ENCODE peak calls at places on chromosomes 13 and 19, in five cellular contexts. X is IMR-90, O is pancreas, Z is lung, A is breast epithelium. D is an unnamed sample.

GRCh38 chr13:48975101-48975925 is at the start of gene FNDC3A:
- DNase-seq in O (peak; percentile 89), A (peak; percentile 72), X (peak; percentile 64), Z (peak; percentile 56), D (no peak)

GRCh38 chr13:34358811-34359513 is 541.0 kb downstream of the RFC3 start:
- DNase-seq in O (no peak), Z (no peak), A (no peak), X (peak; percentile 72), D (no peak)

GRCh38 chr13:35530147-35530546 is 53.7 kb upstream of the MAB21L1 start:
- DNase-seq in A (no peak), Z (no peak), O (no peak), X (no peak), D (no peak)

GRCh38 chr19:55620410-55620809 is 4.0 kb downstream of the ZNF784 start:
- DNase-seq in A (no peak), X (peak; percentile 21), Z (no peak), O (no peak), D (no peak)

GRCh38 chr13:76982051-76982450 is 9.8 kb upstream of the CLN5 start:
- DNase-seq in X (no peak), O (no peak), A (no peak), Z (no peak), D (no peak)

GRCh38 chr19:33273881-33274662 is 28.3 kb downstream of the CEBPA start:
- DNase-seq in Z (peak; percentile 76), X (peak; percentile 84), O (no peak), A (peak; percentile 65), D (no peak)

GRCh38 chr13:99265162-99265822 is 7.1 kb upstream of the GPR18 start:
- DNase-seq in O (no peak), Z (no peak), A (no peak), X (no peak), D (no peak)

GRCh38 chr19:23116802-23117571 is at the start of gene ZNF730:
- DNase-seq in O (peak; percentile 29), A (peak; percentile 71), Z (no peak), X (peak; percentile 68), D (peak; percentile 39)

GRCh38 chr13:47955836-47956235 is 45.2 kb downstream of the SUCLA2 start:
- DNase-seq in A (no peak), O (no peak), Z (no peak), X (no peak), D (no peak)

GRCh38 chr13:99071211-99071610 is 93.3 kb upstream of the DOCK9 start:
- DNase-seq in A (no peak), Z (no peak), X (no peak), O (no peak), D (no peak)

GRCh38 chr19:12792853-12793289 is 1.6 kb downstream of the JUNB start:
- DNase-seq in A (no peak), Z (no peak), O (no peak), X (no peak), D (no peak)

DNA sequence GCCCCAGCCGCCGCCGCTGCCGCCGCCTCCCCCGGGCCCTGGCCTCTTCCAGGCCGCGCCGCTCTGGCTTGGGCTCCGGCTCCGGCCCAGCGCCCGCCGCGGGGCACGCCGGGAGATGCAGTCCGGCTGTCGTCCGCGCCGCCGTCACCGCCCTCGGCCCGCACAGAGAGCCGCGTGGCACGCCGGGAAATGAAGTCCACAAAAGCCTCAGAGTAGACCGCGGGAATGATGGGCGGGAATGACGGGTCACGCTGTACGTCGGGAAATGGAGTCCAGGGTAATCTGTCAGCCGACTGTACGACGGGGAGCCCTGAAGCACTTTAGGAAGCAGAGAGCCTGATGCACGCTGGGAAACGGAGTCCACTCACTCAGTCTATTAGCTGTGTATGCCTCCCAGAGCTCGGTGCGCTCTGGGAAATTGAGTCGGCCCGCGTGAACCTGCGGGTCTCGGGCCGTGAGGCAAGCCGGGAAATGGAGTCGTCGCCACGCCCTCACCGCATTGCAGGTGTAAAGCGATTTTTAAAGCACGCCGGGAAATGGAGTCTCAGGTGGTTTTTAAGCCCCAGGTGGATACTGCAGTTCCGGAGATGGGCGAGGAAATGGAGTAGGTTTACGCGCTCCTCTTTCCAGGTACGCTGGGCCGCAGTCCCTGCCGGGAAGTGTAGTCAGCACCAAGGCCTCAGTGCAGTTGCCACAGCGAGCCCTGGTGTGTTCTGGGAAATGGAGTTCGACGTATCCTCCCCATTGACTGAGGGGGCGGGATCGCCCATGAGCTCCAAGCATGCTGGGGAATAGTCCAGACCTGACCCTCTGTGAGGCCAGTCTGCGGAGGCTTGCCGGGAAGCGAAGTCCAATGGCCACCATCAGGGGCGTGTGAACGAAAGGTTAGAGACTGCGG is at the start of gene GSK3A:
- DNase-seq in Z (peak; percentile 98), A (peak; percentile 98), O (peak; percentile 98), X (peak; percentile 99), D (peak; percentile 98)
- TF ChIP-seq CTCF in Z (no peak), A (no peak), O (no peak), X (no peak), D (no peak)

DNA sequence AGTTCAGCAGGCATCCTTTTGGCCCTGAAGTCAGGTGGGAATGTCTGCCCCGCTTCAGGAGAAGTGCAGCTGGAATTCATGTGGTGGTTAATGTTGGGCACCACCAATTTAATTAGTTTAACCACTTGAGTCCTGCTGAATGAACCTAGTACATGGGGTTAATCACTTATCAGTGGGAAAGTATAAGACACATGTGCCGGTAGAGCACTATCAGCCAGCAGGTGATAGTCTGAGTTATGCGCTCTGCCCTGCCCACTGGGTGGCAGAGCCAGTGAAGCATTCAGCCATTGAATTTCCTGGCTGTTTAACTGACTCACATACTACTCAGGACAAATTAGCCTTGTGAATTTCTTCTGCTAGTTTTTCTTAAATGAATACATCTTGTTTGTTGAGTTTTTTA is 789.7 kb upstream of the PRR20A start:
- DNase-seq in O (no peak), X (no peak), Z (no peak), A (no peak), D (no peak)
- H3K4me1 ChIP-seq in O (no peaks in the 10 kb centered on the region), X (no peaks in the 10 kb centered on the region), Z (no peaks in the 10 kb centered on the region), A (no peaks in the 10 kb centered on the region), D (no peaks in the 10 kb centered on the region)

GRCh38 chr19:41624515-41624914 is 2.4 kb downstream of the CEACAM4 start:
- DNase-seq in X (no peak), A (no peak), Z (no peak), O (no peak), D (no peak)

GRCh38 chr19:41621654-41622053 is 5.2 kb downstream of the CEACAM4 start:
- DNase-seq in Z (no peak), A (no peak), X (no peak), O (no peak), D (no peak)

GRCh38 chr19:41626278-41626677 is 596 bp downstream of the CEACAM4 start:
- DNase-seq in X (no peak), Z (no peak), A (no peak), O (no peak), D (no peak)

GRCh38 chr19:41620171-41620570 is 6.7 kb downstream of the CEACAM4 start:
- DNase-seq in A (no peak), X (no peak), Z (no peak), O (no peak), D (no peak)

GRCh38 chr19:41623360-41623759 is 3.5 kb downstream of the CEACAM4 start:
- DNase-seq in O (no peak), A (no peak), Z (no peak), X (no peak), D (no peak)
- TF ChIP-seq CTCF in O (no peak), A (no peak), Z (no peak), X (no peak), D (no peak)

GRCh38 chr19:46863818-46864629 is 3.2 kb downstream of the ARHGAP35 start:
- DNase-seq in A (peak; percentile 68), O (no peak), X (peak; percentile 61), Z (peak; percentile 81), D (peak; percentile 77)
- H3K4me1 ChIP-seq in A (peaks cover 19% of the 10 kb centered on the region), O (peaks cover 13% of the 10 kb centered on the region), X (peaks cover 23% of the 10 kb centered on the region), Z (peaks cover 18% of the 10 kb centered on the region), D (peaks cover 50% of the 10 kb centered on the region)

GRCh38 chr13:113610266-113610665 is 25.7 kb downstream of the TFDP1 start:
- DNase-seq in O (peak; percentile 24), A (no peak), X (no peak), Z (no peak), D (no peak)
- TF ChIP-seq CTCF in O (no peak), A (no peak), X (no peak), Z (no peak), D (no peak)

GRCh38 chr19:8209111-8209964 is at the start of gene CERS4:
- DNase-seq in Z (peak; percentile 77), X (peak; percentile 20), O (peak; percentile 94), A (peak; percentile 76), D (no peak)

GRCh38 chr19:8208710-8209110 is 460 bp upstream of the CERS4 start:
- DNase-seq in Z (peak; percentile 71), A (peak; percentile 73), O (no peak), X (no peak), D (no peak)

GRCh38 chr19:8204961-8205360 is 4.2 kb upstream of the CERS4 start:
- DNase-seq in A (peak; percentile 83), O (peak; percentile 94), Z (no peak), X (no peak), D (no peak)

GRCh38 chr19:8208119-8208709 is 956 bp upstream of the CERS4 start:
- DNase-seq in A (no peak), Z (no peak), O (no peak), X (no peak), D (no peak)

DNA sequence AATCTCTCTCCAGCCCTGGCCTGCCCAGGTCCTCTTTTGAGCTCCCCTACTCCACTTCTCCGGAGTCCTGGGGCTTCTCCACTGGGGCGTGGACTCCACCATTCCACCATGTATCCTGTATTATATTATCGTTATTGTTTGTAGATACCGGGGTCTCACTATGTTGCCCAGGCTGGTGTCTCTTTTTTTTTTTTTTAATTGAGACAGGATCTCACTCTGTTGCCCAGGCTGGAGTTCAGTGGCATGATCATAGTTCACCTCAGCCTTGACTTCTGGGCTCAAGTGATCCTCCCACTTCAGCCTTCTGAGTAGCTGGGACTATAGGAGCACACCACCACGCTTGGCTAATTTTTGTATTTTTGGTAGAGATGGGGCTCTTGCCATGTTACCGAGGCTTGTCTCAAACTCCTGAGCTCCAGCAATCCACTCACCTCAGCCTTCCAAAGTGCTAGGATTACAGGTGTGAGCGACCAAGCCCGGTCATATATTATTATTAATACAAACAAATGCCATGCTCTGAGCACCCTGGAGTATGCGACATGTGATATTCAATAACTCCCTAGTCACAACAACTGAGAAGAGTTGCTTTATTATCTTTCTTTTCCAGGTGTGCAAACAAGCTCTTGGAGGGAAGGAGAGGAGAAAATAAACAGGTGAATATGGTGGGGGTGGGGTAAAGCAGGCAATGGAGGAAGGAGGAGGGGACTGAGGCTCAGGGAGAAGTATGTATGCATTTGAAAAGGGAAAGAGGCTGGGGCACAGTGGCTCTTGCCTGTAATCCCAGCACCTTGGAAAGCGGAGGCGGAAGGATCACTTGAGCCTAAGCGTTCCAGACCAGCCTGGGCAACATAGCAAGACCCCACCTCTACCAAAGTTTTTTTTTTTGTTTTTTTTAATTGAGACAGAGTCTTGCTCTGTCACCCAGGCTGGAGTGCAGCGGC is 2.8 kb upstream of the CERS4 start:
- DNase-seq in X (no peak), Z (no peak), A (no peak), O (no peak), D (no peak)
- H3K4me1 ChIP-seq in X (peaks cover 4% of the 10 kb centered on the region), Z (no peaks in the 10 kb centered on the region), A (peaks cover 11% of the 10 kb centered on the region), O (peaks cover 37% of the 10 kb centered on the region), D (no peaks in the 10 kb centered on the region)

DNA sequence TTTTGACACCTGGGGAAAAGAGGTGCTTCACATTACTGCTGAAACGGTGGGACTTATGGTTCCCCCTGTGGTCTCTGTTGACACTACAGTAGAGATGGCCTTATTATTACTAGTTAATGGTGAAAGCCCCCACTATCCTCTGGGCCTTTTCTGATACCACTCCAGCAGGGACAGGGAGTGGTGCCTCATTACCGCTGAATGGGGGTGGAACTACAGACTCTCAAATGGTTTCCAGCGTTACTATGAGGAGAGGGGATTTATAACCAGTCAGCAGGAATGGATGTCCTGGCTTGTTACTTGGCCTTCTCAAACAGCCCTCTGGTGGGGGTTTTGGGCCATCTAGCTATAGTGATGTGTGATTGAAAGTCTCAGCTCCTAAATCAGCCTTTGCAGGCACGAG is 96.7 kb upstream of the DIAPH3 start:
- DNase-seq in O (no peak), Z (no peak), A (no peak), X (no peak), D (no peak)
- TF ChIP-seq CTCF in O (no peak), Z (no peak), A (no peak), X (no peak), D (no peak)